ENCODE peak calls at places on chromosome 16, in six cellular contexts. U is psoas muscle, C is activated B cell treated with CpG ODN at 0.5 μM for 24 hours, X is neural progenitor cell, J is neural crest cell, V is IMR-90. Z is an unnamed sample.

GRCh38 chr16:58299757-58300349 is 5.0 kb upstream of the PRSS54 start:
- DNase-seq in U (no peak), C (no peak), X (peak), J (no peak), V (peak), Z (peak)

GRCh38 chr16:19808061-19808621 is 76.5 kb downstream of the GPRC5B start:
- DNase-seq in U (no peak), C (no peak), X (peak), J (no peak), V (no peak), Z (no peak)

GRCh38 chr16:69467531-69468204 is 43.2 kb downstream of the CYB5B start:
- DNase-seq in U (no peak), C (no peak), X (no peak), J (no peak), V (no peak), Z (no peak)

GRCh38 chr16:20928774-20929411 is 28.3 kb downstream of the LYRM1 start:
- DNase-seq in U (no peak), C (no peak), X (no peak), J (no peak), V (no peak), Z (no peak)

GRCh38 chr16:88703486-88704309 is 2.5 kb downstream of the RNF166 start:
- DNase-seq in U (no peak), C (no peak), X (no peak), J (no peak), V (no peak), Z (no peak)

GRCh38 chr16:87060026-87060986 is 256.9 kb downstream of the C16orf95 start:
- DNase-seq in U (no peak), C (no peak), X (peak), J (no peak), V (peak), Z (no peak)

GRCh38 chr16:4601317-4602186 is 13.1 kb downstream of the UBALD1 start:
- DNase-seq in U (peak), C (no peak), X (no peak), J (no peak), V (peak), Z (no peak)

GRCh38 chr16:31427441-31428276 is 501 bp downstream of the COX6A2 start:
- DNase-seq in U (peak), C (peak), X (no peak), J (no peak), V (no peak), Z (no peak)

GRCh38 chr16:4314532-4315184 is 1.2 kb upstream of the GLIS2 start:
- DNase-seq in U (peak), C (no peak), X (peak), J (no peak), V (peak), Z (no peak)

GRCh38 chr16:29841631-29842030 is 21.4 kb downstream of the MVP start:
- DNase-seq in U (no peak), C (no peak), X (no peak), J (no peak), V (no peak), Z (no peak)

GRCh38 chr16:31242197-31242596 is 17.6 kb upstream of the ITGAM start:
- DNase-seq in U (no peak), C (no peak), X (no peak), J (no peak), V (peak), Z (no peak)

GRCh38 chr16:52090080-52090479 is 456.9 kb downstream of the TOX3 start:
- DNase-seq in U (no peak), C (no peak), X (no peak), J (no peak), V (peak), Z (no peak)

GRCh38 chr16:20879175-20880053 is 20.7 kb downstream of the DCUN1D3 start:
- DNase-seq in U (no peak), C (no peak), X (no peak), J (no peak), V (peak), Z (no peak)

GRCh38 chr16:51951668-51952298 is 595.2 kb downstream of the TOX3 start:
- DNase-seq in U (no peak), C (no peak), X (peak), J (no peak), V (no peak), Z (no peak)

GRCh38 chr16:69014811-69015210 is 90.6 kb upstream of the HAS3 start:
- DNase-seq in U (no peak), C (no peak), X (no peak), J (no peak), V (no peak), Z (no peak)

GRCh38 chr16:69532761-69533459 is 32.9 kb upstream of the NFAT5 start:
- DNase-seq in U (no peak), C (no peak), X (no peak), J (no peak), V (no peak), Z (no peak)

GRCh38 chr16:83402969-83403368 is 404.8 kb upstream of the HSBP1 start:
- DNase-seq in U (no peak), C (no peak), X (no peak), J (no peak), V (peak), Z (no peak)

GRCh38 chr16:27330542-27330941 is 16.8 kb downstream of the IL4R start:
- DNase-seq in U (no peak), C (no peak), X (no peak), J (no peak), V (peak), Z (no peak)

GRCh38 chr16:80113876-80114574 is 426.8 kb upstream of the DYNLRB2 start:
- DNase-seq in U (no peak), C (no peak), X (no peak), J (no peak), V (no peak), Z (no peak)

GRCh38 chr16:8581923-8582580 is 8.3 kb downstream of the TMEM114 start:
- DNase-seq in U (no peak), C (no peak), X (no peak), J (no peak), V (no peak), Z (no peak)

GRCh38 chr16:89360760-89361435 is 129.5 kb downstream of the ANKRD11 start:
- DNase-seq in U (peak), C (peak), X (no peak), J (no peak), V (no peak), Z (no peak)

GRCh38 chr16:17578921-17579876 is 108.4 kb upstream of the XYLT1 start:
- DNase-seq in U (no peak), C (no peak), X (peak), J (peak), V (peak), Z (peak)

GRCh38 chr16:83992624-83993023 is 24.6 kb downstream of the NECAB2 start:
- DNase-seq in U (no peak), C (no peak), X (no peak), J (no peak), V (peak), Z (no peak)

GRCh38 chr16:22948058-22948602 is 134.2 kb downstream of the HS3ST2 start:
- DNase-seq in U (no peak), C (no peak), X (no peak), J (peak), V (no peak), Z (no peak)

GRCh38 chr16:24077989-24078388 is 178.1 kb upstream of the CACNG3 start:
- DNase-seq in U (no peak), C (no peak), X (no peak), J (no peak), V (no peak), Z (no peak)

GRCh38 chr16:58494981-58495860 is 4.7 kb upstream of the NDRG4 start:
- DNase-seq in U (no peak), C (no peak), X (peak), J (peak), V (peak), Z (peak)

GRCh38 chr16:31508706-31509523 is 724 bp upstream of the RUSF1 start:
- DNase-seq in U (no peak), C (no peak), X (no peak), J (no peak), V (peak), Z (no peak)

GRCh38 chr16:83356986-83357385 is 450.8 kb upstream of the HSBP1 start:
- DNase-seq in U (no peak), C (no peak), X (no peak), J (no peak), V (no peak), Z (no peak)

GRCh38 chr16:54654429-54654828 is 276.2 kb upstream of the IRX5 start:
- DNase-seq in U (no peak), C (no peak), X (peak), J (no peak), V (no peak), Z (no peak)

DNA sequence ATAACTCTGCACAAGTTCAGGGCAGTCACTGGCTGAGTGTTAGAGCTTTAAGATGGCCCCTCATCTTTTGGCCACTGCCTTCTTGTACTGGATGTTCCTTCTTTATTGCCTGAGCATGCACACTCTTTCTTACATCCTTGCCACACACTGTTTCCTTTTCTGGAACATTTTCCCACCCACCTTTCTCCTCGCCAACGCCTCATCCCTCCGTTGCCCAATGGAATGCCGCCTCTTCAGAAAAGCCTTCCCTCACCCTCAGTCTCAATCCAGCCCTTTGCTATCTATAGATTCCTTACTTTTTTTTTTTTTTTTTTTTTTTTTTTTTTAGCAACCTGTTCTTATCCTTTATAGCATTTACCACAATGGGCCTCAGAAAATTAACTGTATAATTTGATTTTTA is 47.9 kb upstream of the RBFOX1 start:
- DNase-seq in U (no peak), C (no peak), X (no peak), J (no peak), V (no peak), Z (no peak)
- TF ChIP-seq CTCF in U (no peak), C (no peak), X (no peak), J (no peak), V (no peak), Z (no peak)

DNA sequence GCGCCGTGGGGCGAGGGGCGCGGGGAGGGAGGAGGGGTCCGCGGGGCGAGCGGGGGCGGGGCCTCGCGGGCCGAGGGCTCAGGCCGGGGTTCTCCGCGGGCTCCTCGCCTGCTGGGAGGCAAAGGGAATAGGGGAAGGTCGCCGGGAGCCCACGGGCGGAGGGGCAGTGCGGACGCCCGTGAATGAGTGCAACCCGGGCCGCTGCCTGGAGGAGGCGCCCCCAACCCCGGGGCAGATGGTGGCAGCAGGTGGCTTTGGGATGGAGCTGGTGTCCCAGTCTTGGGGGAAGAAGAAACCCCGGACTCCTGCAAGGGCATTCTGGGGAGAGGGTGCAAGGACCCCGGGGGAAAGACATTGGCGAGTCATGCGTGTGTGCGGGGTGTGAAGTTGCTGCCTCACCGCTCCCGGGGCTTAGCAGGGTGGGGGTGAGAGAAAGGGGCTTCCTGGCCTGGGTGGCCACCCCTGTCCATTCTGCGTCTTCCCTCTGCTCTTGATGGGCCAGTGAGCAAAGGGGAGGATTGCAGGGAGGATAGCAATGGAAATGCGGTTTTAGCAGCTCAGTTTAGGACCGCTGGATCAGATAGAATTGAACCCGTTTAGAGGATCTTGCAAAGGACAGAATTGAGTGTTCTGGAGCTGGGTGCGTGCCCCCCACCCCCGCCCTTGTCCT is 508 bp downstream of the KIAA0513 start:
- DNase-seq in U (no peak), C (no peak), X (peak), J (no peak), V (no peak), Z (no peak)
- TF ChIP-seq CTCF in U (peak), C (no peak), X (peak), J (peak), V (peak), Z (no peak)

GRCh38 chr16:73846292-73846849 is 450.2 kb upstream of the PSMD7 start:
- DNase-seq in U (no peak), C (no peak), X (peak), J (no peak), V (no peak), Z (no peak)
- TF ChIP-seq CTCF in U (no peak), C (no peak), X (peak), J (no peak), V (no peak), Z (no peak)

DNA sequence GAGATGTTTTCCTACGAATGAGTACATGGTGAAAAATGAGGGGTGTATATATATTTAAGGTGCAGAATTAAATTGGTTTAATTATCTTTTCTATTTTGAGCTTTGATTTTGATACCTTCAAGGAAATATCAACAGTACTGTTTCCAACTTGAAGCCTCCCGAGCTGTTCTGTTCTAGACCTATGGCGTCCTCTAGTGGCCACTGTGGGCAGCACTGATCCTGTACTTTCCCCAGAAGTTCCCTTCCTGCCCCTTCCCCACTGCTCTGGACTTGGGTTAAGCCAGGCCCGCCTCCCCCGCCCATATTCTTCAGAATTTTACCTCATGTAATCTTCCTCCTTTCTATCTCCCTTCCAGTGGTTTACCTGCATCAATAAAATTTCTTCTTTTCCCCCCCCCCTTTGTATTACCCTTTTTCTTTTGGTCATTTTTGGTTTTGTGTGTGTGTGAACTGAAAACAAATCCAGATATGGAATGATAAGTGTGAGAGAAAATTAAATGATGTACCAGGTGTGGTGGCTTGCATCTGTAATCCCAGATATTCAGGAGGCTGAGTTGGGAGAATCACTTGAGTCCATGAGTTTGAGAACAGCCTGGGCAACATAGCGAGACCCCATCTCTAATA is 1643.5 kb downstream of the TP53TG3F start:
- DNase-seq in U (no peak), C (no peak), X (no peak), J (no peak), V (no peak), Z (no peak)
- TF ChIP-seq CTCF in U (no peak), C (no peak), X (no peak), J (no peak), V (no peak), Z (no peak)

DNA sequence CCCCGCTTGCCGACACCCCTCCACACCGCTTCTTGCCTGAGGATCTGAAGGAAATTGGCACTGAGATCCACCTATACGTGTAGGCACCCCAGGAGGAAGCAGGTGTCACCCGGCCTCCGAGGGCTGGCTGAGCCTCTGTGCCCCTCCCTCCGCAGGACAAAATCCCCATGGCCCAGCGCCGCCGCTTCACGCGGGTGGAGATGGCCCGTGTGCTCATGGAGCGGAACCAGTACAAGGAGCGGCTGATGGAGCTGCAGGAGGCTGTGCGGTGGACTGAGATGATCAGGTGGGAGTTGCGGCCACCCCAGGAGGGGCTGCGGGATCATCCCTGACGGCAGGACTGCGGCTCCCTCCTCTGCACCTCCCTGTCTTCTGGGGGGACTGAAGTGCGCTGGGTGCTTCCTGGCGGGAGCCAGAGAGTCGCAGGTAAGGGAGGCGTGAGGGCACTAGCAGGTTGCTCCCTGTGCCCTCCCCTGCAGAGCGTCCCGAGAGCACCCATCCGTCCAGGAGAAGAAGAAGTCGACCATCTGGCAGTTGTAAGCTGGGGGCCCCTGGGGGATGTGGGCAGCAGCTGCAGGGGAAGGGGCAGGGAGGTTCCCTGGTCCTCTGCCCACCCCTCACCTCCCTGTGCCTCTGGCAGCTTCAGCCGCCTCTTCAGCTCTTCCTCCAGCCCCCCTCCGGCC is 9.0 kb downstream of the NME3 start:
- DNase-seq in U (no peak), C (no peak), X (no peak), J (no peak), V (no peak), Z (no peak)
- TF ChIP-seq CTCF in U (no peak), C (no peak), X (no peak), J (no peak), V (no peak), Z (no peak)

DNA sequence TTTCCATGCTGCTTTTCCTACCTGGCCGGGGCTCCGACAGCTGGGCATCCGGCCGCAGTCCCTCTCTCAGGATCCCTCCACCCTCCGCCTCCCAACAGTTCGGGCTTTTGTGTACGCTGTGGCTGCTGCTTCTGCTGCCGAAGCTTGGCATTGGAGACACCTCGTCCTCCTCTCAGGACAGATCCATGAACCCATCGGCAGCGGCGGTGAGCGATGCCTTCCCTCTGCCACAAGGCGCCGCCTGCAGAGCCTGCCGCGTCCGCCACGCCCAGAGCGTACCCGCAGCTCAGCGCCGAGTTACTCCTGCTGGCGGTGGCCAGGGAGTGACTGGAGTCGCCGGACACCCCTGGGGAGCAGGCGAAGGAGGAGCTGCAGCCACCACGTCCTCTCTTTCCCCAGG is 2032.8 kb downstream of the TP53TG3F start:
- DNase-seq in U (no peak), C (no peak), X (no peak), J (no peak), V (no peak), Z (no peak)
- TF ChIP-seq CTCF in U (no peak), C (no peak), X (no peak), J (no peak), V (no peak), Z (no peak)

DNA sequence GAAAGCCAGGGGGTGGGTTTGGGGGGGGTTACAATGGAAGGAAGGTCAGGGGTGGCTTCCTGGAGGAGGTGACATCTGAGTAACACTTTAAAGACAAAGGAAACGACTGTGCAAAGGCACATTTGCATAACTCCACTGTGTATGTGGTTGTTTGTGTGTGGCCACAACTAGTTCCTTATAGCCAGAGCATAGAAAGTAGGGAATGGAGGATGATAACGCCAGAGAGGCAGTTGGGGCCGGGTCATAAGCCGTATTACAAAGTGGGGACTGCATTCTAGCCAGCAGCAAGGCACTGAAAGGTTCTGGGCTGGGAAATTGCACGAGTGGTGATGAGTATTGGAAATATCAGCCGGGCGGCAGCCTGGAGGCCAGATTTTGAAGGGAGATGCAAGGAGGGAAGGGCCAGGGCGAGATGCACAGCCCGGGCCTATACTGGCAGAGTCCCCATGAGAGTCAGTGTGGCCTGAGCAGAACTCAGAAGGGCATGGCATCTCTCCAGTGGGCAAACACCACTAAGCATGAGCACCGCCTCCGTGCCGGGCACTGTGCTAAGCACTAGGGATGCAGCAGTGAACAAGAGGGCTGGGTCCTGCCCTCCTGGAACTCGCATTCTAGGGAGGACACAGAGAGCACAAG is 33.6 kb downstream of the TK2 start:
- DNase-seq in U (no peak), C (no peak), X (no peak), J (no peak), V (no peak), Z (no peak)
- TF ChIP-seq CTCF in U (no peak), C (no peak), X (no peak), J (no peak), V (no peak), Z (no peak)

DNA sequence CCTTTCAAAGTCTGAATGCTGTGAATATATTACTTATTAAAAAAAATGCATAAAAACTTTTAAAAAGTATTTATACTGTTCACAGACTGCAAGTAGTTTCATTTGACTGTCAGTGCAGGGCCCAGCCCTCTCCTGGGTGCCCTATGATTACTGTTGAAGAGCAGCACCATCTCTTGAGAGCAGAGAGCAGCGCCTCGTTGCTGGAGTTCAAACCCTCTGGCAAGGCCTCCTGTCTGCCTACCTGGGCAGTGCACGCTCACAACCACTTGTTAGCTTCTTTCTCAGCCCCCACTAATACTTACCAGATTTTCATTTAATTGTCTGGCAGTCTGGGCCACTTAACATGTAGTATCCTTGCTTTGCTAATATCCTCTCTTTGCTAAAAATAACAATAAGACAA is 233.4 kb downstream of the PHKB start:
- DNase-seq in U (no peak), C (no peak), X (peak), J (no peak), V (no peak), Z (no peak)
- TF ChIP-seq CTCF in U (no peak), C (no peak), X (no peak), J (no peak), V (no peak), Z (no peak)

Z was measured in endothelial cell.